ENCODE peak calls at places on chromosomes 16 and 17, in four cellular contexts. M, U, V and K are unnamed samples. For H3K4me1, the result is how much of the 10 kb centered on the place peaks cover.

GRCh38 chr17:6947745-6948144 is 48.1 kb upstream of the ALOX12 start:
- DNase-seq in M (no peak), U (no peak), V (no peak), K (no peak)

GRCh38 chr17:4679652-4680051 is 24.3 kb downstream of the PELP1 start:
- DNase-seq in M (no peak), U (peak), V (no peak), K (peak)

GRCh38 chr16:80614908-80615696 is 74.3 kb downstream of the DYNLRB2 start:
- DNase-seq in M (no peak), U (no peak), V (no peak), K (peak)

GRCh38 chr17:69539781-69540319 is 125.4 kb downstream of the MAP2K6 start:
- DNase-seq in M (no peak), U (no peak), V (no peak), K (peak)

GRCh38 chr17:63439682-63440081 is 6.4 kb downstream of the CYB561 start:
- DNase-seq in M (no peak), U (no peak), V (no peak), K (no peak)

GRCh38 chr16:85019659-85020245 is 7.8 kb upstream of the KIAA0513 start:
- DNase-seq in M (no peak), U (no peak), V (peak), K (no peak)

GRCh38 chr16:56936950-56937349 is 5.0 kb downstream of the HERPUD1 start:
- DNase-seq in M (no peak), U (no peak), V (no peak), K (no peak)

GRCh38 chr17:42174126-42174783 is 6.7 kb downstream of the KCNH4 start:
- DNase-seq in M (no peak), U (no peak), V (no peak), K (no peak)

GRCh38 chr16:57091990-57092785 is at the start of gene CPNE2:
- DNase-seq in M (peak), U (no peak), V (peak), K (peak)

GRCh38 chr17:32569171-32570080 is 82.6 kb downstream of the CDK5R1 start:
- DNase-seq in M (no peak), U (no peak), V (no peak), K (no peak)

GRCh38 chr17:65707780-65708179 is 146.3 kb upstream of the AXIN2 start:
- DNase-seq in M (no peak), U (no peak), V (no peak), K (no peak)

GRCh38 chr16:13291934-13292333 is 390.5 kb downstream of the SHISA9 start:
- DNase-seq in M (no peak), U (no peak), V (no peak), K (peak)

GRCh38 chr17:72408641-72409040 is 287.8 kb downstream of the SOX9 start:
- DNase-seq in M (no peak), U (no peak), V (no peak), K (no peak)

GRCh38 chr16:50699345-50700159 is 6.1 kb downstream of the NOD2 start:
- DNase-seq in M (no peak), U (peak), V (no peak), K (peak)

GRCh38 chr16:8736123-8736680 is 61.2 kb downstream of the TMEM186 start:
- DNase-seq in M (no peak), U (no peak), V (peak), K (no peak)

GRCh38 chr17:19647697-19648474 is 665 bp upstream of the ALDH3A2 start:
- DNase-seq in M (peak), U (peak), V (peak), K (peak)

GRCh38 chr16:53689636-53690035 is 14.0 kb downstream of the RPGRIP1L start:
- DNase-seq in M (no peak), U (no peak), V (no peak), K (no peak)

GRCh38 chr17:52837502-52837901 is 679.0 kb upstream of the CA10 start:
- DNase-seq in M (no peak), U (no peak), V (no peak), K (no peak)

GRCh38 chr16:68401871-68402747 is 46.2 kb downstream of the SMPD3 start:
- DNase-seq in M (no peak), U (no peak), V (no peak), K (peak)

GRCh38 chr16:58365623-58366022 is 26.6 kb upstream of the GINS3 start:
- DNase-seq in M (no peak), U (no peak), V (no peak), K (no peak)

GRCh38 chr17:42639484-42640474 is 19.3 kb upstream of the TUBG2 start:
- DNase-seq in M (no peak), U (no peak), V (no peak), K (no peak)

GRCh38 chr17:67652433-67652832 is 65.3 kb upstream of the NOL11 start:
- DNase-seq in M (no peak), U (no peak), V (no peak), K (no peak)

GRCh38 chr17:17205368-17206148 is 575 bp downstream of the PLD6 start:
- DNase-seq in M (peak), U (no peak), V (peak), K (no peak)

GRCh38 chr16:720990-721764 is at the start of gene ANTKMT:
- DNase-seq in M (peak), U (no peak), V (peak), K (peak)

GRCh38 chr17:72386619-72387237 is 265.9 kb downstream of the SOX9 start:
- DNase-seq in M (no peak), U (no peak), V (no peak), K (no peak)

GRCh38 chr16:3029499-3030127 is 5.8 kb downstream of the THOC6 start:
- DNase-seq in M (no peak), U (no peak), V (no peak), K (no peak)

GRCh38 chr16:85422374-85423185 is 190.5 kb upstream of the GSE1 start:
- DNase-seq in M (no peak), U (no peak), V (peak), K (no peak)

GRCh38 chr16:86988920-86989715 is 328.1 kb downstream of the C16orf95 start:
- DNase-seq in M (no peak), U (peak), V (no peak), K (no peak)

GRCh38 chr17:78719630-78720298 is 62.3 kb downstream of the CYTH1 start:
- DNase-seq in M (no peak), U (no peak), V (no peak), K (no peak)

GRCh38 chr16:12901597-12902436 is at the start of gene SHISA9:
- DNase-seq in M (no peak), U (no peak), V (no peak), K (peak)

GRCh38 chr16:50857881-50858280 is 116.0 kb downstream of the CYLD start:
- DNase-seq in M (no peak), U (no peak), V (no peak), K (no peak)

GRCh38 chr16:22665048-22665797 is 148.7 kb upstream of the HS3ST2 start:
- DNase-seq in M (no peak), U (no peak), V (no peak), K (no peak)

GRCh38 chr17:40178021-40178601 is 841 bp downstream of the RAPGEFL1 start:
- DNase-seq in M (no peak), U (no peak), V (peak), K (no peak)

GRCh38 chr16:2085669-2086068 is 37.9 kb downstream of the TSC2 start:
- DNase-seq in M (no peak), U (no peak), V (no peak), K (no peak)

GRCh38 chr17:68800731-68801130 is 154.5 kb downstream of the ABCA8 start:
- DNase-seq in M (no peak), U (no peak), V (no peak), K (peak)

GRCh38 chr16:86572616-86573015 is 5.7 kb upstream of the FOXL1 start:
- DNase-seq in M (no peak), U (no peak), V (no peak), K (no peak)

GRCh38 chr16:87065781-87066694 is 251.2 kb downstream of the C16orf95 start:
- DNase-seq in M (no peak), U (no peak), V (no peak), K (no peak)

GRCh38 chr16:1000608-1001007 is 19.0 kb downstream of the SOX8 start:
- DNase-seq in M (no peak), U (no peak), V (no peak), K (no peak)

GRCh38 chr16:24775455-24775854 is 46.0 kb downstream of the TNRC6A start:
- DNase-seq in M (peak), U (no peak), V (no peak), K (no peak)

GRCh38 chr16:24773771-24774427 is 44.4 kb downstream of the TNRC6A start:
- DNase-seq in M (no peak), U (no peak), V (no peak), K (no peak)

GRCh38 chr16:24774510-24774909 is 45.1 kb downstream of the TNRC6A start:
- DNase-seq in M (no peak), U (no peak), V (no peak), K (no peak)

GRCh38 chr16:24778676-24779075 is 49.2 kb downstream of the TNRC6A start:
- DNase-seq in M (no peak), U (no peak), V (no peak), K (no peak)

DNA sequence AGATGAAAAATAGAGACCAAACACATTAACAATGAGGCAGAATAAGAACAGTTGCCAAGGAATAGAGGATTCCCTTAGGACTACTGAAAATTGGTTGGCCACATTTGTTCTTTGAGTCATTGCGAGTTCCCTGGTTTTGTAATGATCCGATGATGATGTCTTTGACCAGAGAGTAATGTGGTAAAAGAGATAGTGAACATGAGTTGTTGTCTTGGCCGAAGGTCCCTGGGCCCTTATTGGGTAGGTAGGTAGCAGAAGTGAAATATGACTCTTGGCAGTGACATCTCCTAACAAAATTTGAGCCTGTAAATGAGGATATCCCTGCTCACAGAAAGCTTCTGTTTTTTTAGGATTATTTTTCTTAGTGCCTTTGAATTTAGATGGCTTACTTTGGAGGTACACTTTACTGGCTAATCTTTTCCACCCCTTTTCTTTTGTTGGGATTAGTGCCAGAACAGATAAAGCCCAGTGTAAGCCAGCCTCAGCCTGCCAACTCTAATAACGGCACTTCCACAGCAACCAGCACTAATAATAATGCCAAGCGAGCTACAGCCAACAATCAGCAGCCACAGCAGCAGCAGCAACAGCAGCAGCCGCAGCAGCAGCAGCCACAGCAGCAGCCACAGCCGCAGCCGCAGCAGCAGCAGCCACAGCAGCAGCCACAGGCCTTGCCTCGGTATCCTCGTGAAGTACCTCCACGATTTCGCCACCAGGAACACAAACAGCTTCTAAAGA is 47.2 kb downstream of the TNRC6A start:
- DNase-seq in M (peak), U (no peak), V (no peak), K (peak)
- H3K27ac ChIP-seq in M (peak), U (no peak), V (no peak), K (peak)

GRCh38 chr17:57096472-57097198 is 11.6 kb downstream of the AKAP1 start:
- DNase-seq in M (no peak), U (no peak), V (no peak), K (no peak)
- H3K4me1 ChIP-seq in M (under half), U (under half), V (under half), K (under half)

GRCh38 chr17:79840204-79840988 is 1.2 kb upstream of the CBX4 start:
- DNase-seq in M (peak), U (no peak), V (peak), K (peak)
- H3K4me3 ChIP-seq in M (peak), U (peak), V (peak), K (peak)

GRCh38 chr16:70703835-70704381 is 18.1 kb upstream of the MTSS2 start:
- DNase-seq in M (no peak), U (no peak), V (no peak), K (no peak)

GRCh38 chr16:70703041-70703834 is 17.4 kb upstream of the MTSS2 start:
- DNase-seq in M (peak), U (no peak), V (no peak), K (peak)

GRCh38 chr16:70704586-70704985 is 18.7 kb upstream of the MTSS2 start:
- DNase-seq in M (no peak), U (no peak), V (no peak), K (no peak)

GRCh38 chr16:70706948-70707465 is 21.2 kb upstream of the MTSS2 start:
- DNase-seq in M (no peak), U (no peak), V (no peak), K (no peak)

GRCh38 chr16:70705056-70705455 is 19.2 kb upstream of the MTSS2 start:
- DNase-seq in M (no peak), U (no peak), V (no peak), K (no peak)
- H3K27ac ChIP-seq in M (no peak), U (peak), V (no peak), K (no peak)

DNA sequence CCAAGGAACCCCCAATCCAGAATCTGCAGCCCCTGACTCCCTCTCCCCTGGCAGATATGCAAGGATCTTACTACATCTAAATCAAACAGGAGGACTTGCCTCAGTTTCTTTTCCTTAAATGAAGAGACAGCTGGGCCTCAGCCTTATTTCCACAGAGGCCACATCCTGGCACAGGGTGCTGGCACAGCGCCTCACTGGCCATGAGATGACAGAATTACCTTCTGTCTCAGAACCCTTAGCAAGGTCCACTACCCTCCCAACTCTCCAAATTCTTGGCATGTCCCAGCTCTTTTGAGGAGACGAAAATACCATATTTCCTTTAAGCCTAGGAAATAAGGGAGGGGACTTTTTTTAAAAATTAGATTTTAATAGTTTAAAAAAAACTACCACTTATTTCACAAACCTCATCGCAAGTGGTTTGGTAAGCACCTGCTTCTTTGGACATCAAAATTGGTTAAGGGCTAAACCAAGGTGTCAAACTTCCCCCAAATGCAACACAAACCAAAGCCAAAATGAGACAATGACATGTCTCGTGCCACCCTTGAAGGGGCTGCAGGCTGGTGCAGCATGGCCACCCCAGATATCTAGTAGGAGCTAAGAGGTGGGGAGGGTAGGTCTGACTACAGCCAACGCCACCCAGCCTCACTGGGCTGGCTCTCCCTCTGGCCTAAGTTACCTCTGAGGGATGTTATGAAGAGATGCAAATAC is 25.3 kb downstream of the FAM117A start:
- DNase-seq in M (peak), U (no peak), V (no peak), K (no peak)
- H3K4me1 ChIP-seq in M (under half), U (under half), V (under half), K (half or more)

GRCh38 chr16:11493531-11493929 is 93.2 kb downstream of the LITAF start:
- DNase-seq in M (no peak), U (no peak), V (no peak), K (no peak)
- H3K4me3 ChIP-seq in M (no peak), U (no peak), V (no peak), K (no peak)